ENCODE peak calls at places on chromosome 5, in nine cellular contexts. D is stimulated activated CD8-positive, alpha-beta memory T cell treated with anti-CD3 and anti-CD28 coated beads, Interleukin-2, amount 100 ng/mL, for 48 hours; T is stimulated activated CD4-positive, alpha-beta T cell treated with anti-CD3 and anti-CD28 coated beads, Interleukin-2, amount 100 ng/mL, for 48 hours; X is thoracic aorta; H is HS-27A; B is Daoy; L is astrocyte; S is body of pancreas; Y is RPMI8226. J is an unnamed sample.

GRCh38 chr5:93162201-93162654 is 418.8 kb downstream of the NR2F1-AS1 start:
- DNase-seq in D (no peak), T (no peak), X (no peak), H (no peak), B (peak), L (peak), S (no peak), Y (no peak), J (peak)

GRCh38 chr5:133714161-133714915 is 102.0 kb upstream of the FSTL4 start:
- DNase-seq in D (no peak), T (no peak), X (no peak), H (no peak), B (peak), L (peak), S (no peak), Y (no peak), J (peak)

GRCh38 chr5:129063483-129064136 is 30.9 kb upstream of the ISOC1 start:
- DNase-seq in D (no peak), T (no peak), X (no peak), H (no peak), B (no peak), L (peak), S (no peak), Y (no peak), J (peak)

GRCh38 chr5:170633235-170634041 is 129.6 kb downstream of the KCNIP1 start:
- DNase-seq in D (no peak), T (no peak), X (peak), H (peak), B (peak), L (peak), S (peak), Y (no peak), J (peak)

GRCh38 chr5:86861514-86861913 is 243.8 kb downstream of the COX7C start:
- DNase-seq in D (no peak), T (no peak), X (no peak), H (no peak), B (peak), L (no peak), S (no peak), Y (no peak), J (no peak)

GRCh38 chr5:10633271-10634049 is 69.6 kb downstream of the ANKRD33B start:
- DNase-seq in D (peak), T (peak), X (no peak), H (no peak), B (no peak), L (no peak), S (no peak), Y (no peak), J (no peak)

GRCh38 chr5:136087961-136088871 is 44.4 kb upstream of the SMAD5 start:
- DNase-seq in D (no peak), T (no peak), X (no peak), H (no peak), B (peak), L (peak), S (peak), Y (no peak), J (peak)

GRCh38 chr5:10671041-10672008 is 89.7 kb downstream of the DAP start:
- DNase-seq in D (no peak), T (no peak), X (no peak), H (no peak), B (no peak), L (no peak), S (no peak), Y (no peak), J (no peak)

GRCh38 chr5:177403826-177404640 is 3.6 kb upstream of the PFN3 start:
- DNase-seq in D (peak), T (peak), X (peak), H (no peak), B (peak), L (peak), S (peak), Y (peak), J (peak)

GRCh38 chr5:111927191-111927590 is 170.2 kb upstream of the NREP start:
- DNase-seq in D (no peak), T (no peak), X (no peak), H (no peak), B (peak), L (peak), S (no peak), Y (no peak), J (no peak)

GRCh38 chr5:142871056-142871879 is 101.1 kb downstream of the ARHGAP26 start:
- DNase-seq in D (no peak), T (no peak), X (no peak), H (no peak), B (no peak), L (no peak), S (peak), Y (no peak), J (peak)

GRCh38 chr5:76303917-76304316 is 99.2 kb upstream of the IQGAP2 start:
- DNase-seq in D (peak), T (no peak), X (no peak), H (no peak), B (peak), L (no peak), S (peak), Y (peak), J (peak)

GRCh38 chr5:149345892-149346222 is 558 bp downstream of the GRPEL2 start:
- DNase-seq in D (no peak), T (no peak), X (no peak), H (no peak), B (peak), L (peak), S (no peak), Y (peak), J (peak)

J was measured in MCF 10A.